ENCODE peak calls at places on chromosomes 7 and 10, in five cellular contexts. E is neural progenitor cell, N is PC-9, L is lower lobe of right lung, A is hepatocyte. K is an unnamed sample. For H3K4me1, the result is how much of the 10 kb centered on the place peaks cover.

GRCh38 chr10:94622666-94623205 is 60.8 kb upstream of the CYP2C18 start:
- DNase-seq in L (no peak), A (no peak), E (no peak), N (no peak), K (no peak)

GRCh38 chr7:16839646-16840045 is 34.8 kb upstream of the AGR2 start:
- DNase-seq in L (no peak), A (no peak), N (no peak), E (no peak), K (no peak)

GRCh38 chr10:119304541-119304940 is 97.2 kb downstream of the GRK5 start:
- DNase-seq in E (no peak), N (no peak), A (no peak), L (no peak), K (no peak)

GRCh38 chr7:36116347-36117200 is 36.5 kb upstream of the EEPD1 start:
- DNase-seq in N (no peak), E (no peak), A (no peak), L (no peak), K (no peak)

GRCh38 chr7:139828880-139829653 is at the start of gene TBXAS1:
- DNase-seq in A (peak), L (peak), N (no peak), E (no peak), K (no peak)

GRCh38 chr7:39565538-39565937 is 666 bp upstream of the YAE1 start:
- DNase-seq in L (no peak), E (no peak), A (peak), N (no peak), K (no peak)

GRCh38 chr7:45937301-45937700 is 16.2 kb upstream of the IGFBP3 start:
- DNase-seq in E (no peak), L (no peak), A (no peak), N (no peak), K (no peak)

GRCh38 chr10:88661018-88661417 is 3.2 kb upstream of the LIPF start:
- DNase-seq in E (no peak), L (no peak), A (no peak), N (no peak), K (no peak)

GRCh38 chr10:131700506-131700905 is 200.3 kb upstream of the PPP2R2D start:
- DNase-seq in L (no peak), A (no peak), N (no peak), E (no peak), K (no peak)

DNA sequence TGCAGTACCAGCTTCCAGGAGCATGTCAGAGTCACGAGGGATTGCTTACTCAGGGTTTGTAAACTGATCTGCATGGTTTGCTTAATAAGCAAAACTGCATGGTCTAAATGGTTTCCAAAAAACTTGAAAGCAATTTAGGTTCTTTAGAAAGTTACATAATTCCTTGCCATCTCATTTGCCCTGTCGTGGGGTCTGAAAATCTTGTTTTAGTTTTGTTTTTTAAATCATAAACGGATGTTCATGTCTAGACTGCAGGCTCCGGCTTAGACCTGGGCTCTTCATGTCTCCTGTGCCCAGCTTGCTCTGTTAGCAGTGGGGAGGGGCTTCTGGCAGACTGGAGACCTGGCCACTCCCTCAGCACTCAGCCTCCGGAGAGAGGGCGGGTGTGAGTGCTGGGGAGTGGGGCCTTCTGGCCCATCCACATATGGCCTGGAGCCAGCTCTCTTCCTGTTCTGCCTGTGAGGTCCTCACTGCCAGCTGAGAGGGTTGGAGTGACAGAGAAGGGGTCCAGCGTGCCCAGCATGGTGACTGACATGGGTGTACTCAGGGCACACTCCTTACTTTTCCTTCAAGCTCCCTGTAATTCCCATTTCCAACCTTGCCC is 17.5 kb downstream of the PRF1 start:
- DNase-seq in E (peak), N (no peak), L (peak), A (peak), K (peak)
- H3K27ac ChIP-seq in E (no peak), N (no peak), L (no peak), A (peak), K (no peak)

GRCh38 chr7:88350118-88350517 is 43.4 kb upstream of the STEAP4 start:
- DNase-seq in L (no peak), N (no peak), E (no peak), A (no peak), K (no peak)

GRCh38 chr7:88344271-88344670 is 37.6 kb upstream of the STEAP4 start:
- DNase-seq in N (no peak), A (no peak), L (no peak), E (no peak), K (no peak)

GRCh38 chr7:88344956-88345832 is 38.5 kb upstream of the STEAP4 start:
- DNase-seq in E (peak), L (peak), A (peak), N (no peak), K (peak)

GRCh38 chr7:88346357-88346756 is 39.7 kb upstream of the STEAP4 start:
- DNase-seq in E (no peak), N (no peak), L (no peak), A (no peak), K (no peak)

GRCh38 chr7:88347098-88347497 is 40.4 kb upstream of the STEAP4 start:
- DNase-seq in N (no peak), L (peak), E (no peak), A (peak), K (no peak)
- H3K4me1 ChIP-seq in N (under half), L (under half), E (under half), A (under half), K (under half)

GRCh38 chr7:150407588-150408392 is 28.7 kb downstream of the ZNF775 start:
- DNase-seq in L (no peak), N (no peak), E (no peak), A (peak), K (peak)
- H3K27ac ChIP-seq in L (no peak), N (no peak), E (no peak), A (peak), K (peak)

GRCh38 chr7:100171087-100171681 is 2.8 kb upstream of the GAL3ST4 start:
- DNase-seq in L (no peak), E (peak), N (no peak), A (peak), K (no peak)
- H3K4me1 ChIP-seq in L (under half), E (under half), N (under half), A (under half), K (under half)

DNA sequence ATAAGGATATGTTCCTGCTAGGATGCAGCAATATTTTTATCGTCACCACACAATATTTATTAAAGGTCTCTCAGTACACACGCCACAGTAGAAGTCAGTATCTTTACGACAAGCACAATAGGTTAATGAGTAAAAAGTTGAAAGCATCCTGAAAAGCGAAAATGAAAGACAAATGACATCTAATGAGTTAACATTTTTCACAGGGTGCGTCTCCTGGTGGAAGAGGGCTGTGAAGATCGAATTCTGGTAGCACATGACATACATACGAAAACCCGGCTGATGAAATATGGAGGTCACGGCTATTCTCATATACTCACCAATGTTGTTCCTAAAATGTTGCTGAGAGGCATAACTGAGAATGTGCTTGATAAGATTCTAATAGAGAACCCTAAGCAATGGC is 10.8 kb downstream of the C1QL3 start:
- DNase-seq in E (no peak), L (no peak), A (no peak), N (no peak), K (no peak)
- H3K27ac ChIP-seq in E (no peak), L (no peak), A (no peak), N (no peak), K (no peak)

DNA sequence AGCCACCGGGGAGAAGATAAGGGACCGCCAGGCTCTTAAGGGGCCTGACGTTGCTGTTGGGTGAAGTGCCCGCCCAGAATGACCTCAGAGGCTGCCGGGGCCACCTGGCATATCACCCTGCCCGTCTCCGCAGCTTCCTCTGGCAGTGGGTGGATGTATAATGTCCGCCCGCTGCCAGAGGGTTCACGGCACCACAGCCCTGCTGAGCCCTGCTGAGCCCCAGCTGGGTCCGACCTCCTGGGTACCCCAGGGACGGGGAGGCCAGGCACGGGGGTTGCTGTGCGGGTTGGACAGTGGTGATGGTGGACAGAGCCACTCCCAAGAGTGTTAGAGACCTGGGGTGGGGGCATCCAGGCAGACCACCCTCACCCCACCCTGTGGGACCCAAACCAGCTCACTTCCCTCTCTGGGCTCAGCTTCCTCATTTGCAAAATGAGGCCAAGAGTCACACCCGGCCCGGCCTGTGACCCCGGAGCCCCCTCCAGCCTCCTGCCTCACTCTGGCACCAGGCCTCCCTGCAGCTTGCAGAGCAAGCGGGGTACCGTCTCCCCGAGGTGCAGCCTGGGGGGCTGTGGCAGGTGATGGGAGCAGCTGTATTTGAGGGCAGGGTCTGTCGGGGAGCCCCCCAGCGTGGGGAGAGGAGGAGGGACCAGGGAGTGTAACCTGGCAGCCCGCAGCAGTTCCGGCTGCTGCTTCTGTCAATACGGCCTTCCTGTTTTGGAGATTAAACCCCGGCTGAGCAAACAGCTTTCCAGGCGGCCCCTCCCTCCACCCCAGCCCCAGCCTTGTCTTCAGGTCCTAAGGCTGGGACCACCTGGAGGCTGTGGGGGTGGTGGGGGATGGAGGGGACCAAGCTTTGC is 8.4 kb upstream of the LFNG start:
- DNase-seq in N (no peak), L (peak), E (peak), A (no peak), K (no peak)
- H3K4me1 ChIP-seq in N (under half), L (half or more), E (under half), A (under half), K (under half)

DNA sequence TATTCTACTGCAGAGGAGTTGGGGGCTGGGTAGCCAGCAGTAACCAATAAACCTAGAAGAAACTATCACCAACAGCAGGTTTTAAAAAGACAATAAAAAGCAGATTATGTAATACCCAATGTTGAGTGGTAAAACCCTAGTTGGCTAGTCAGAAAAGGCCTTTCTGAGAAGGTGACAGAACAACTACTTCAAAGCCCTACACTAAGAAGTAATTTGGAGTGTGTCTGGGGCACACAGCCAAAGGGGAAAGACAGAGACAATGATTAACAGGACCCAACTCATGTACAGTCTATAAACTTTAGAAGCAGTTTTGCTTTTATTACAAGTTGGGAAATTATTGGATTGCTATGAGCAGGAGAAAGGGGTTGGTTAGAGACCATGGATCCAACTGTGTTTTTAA is 77.2 kb upstream of the TMEM106B start:
- DNase-seq in N (no peak), L (no peak), A (peak), E (no peak), K (no peak)
- H3K27ac ChIP-seq in N (no peak), L (no peak), A (no peak), E (no peak), K (no peak)

DNA sequence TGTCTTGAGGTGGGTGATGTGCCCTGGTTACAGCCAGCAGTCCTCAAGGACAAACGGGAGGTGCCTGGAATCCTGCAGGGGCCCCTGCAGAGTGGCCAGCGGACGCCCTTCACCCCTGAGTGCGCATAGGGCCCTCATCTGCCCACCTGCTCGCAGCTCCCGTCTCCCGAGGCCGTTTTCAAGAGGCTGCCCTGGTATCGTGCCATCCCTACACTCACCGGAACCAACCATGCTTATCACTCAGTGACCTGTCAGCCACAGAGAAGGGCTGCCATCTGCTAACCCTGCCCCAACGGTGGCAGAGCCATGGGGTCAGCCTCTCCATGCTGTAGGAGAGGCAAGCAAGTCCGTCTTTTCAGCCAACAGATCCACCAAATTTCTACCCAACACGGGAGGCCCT is 122.0 kb downstream of the FAM53B start:
- DNase-seq in L (no peak), A (no peak), E (no peak), N (no peak), K (no peak)
- H3K4me1 ChIP-seq in L (under half), A (under half), E (under half), N (under half), K (under half)

GRCh38 chr10:108601856-108602255 is 1321.5 kb downstream of the XPNPEP1 start:
- DNase-seq in A (no peak), E (no peak), L (no peak), N (no peak), K (no peak)

GRCh38 chr10:108597031-108597430 is 1326.3 kb downstream of the XPNPEP1 start:
- DNase-seq in A (no peak), N (no peak), E (no peak), L (no peak), K (no peak)

GRCh38 chr10:108597657-108598319 is 1325.5 kb downstream of the XPNPEP1 start:
- DNase-seq in N (no peak), L (no peak), E (peak), A (no peak), K (no peak)

GRCh38 chr10:108598320-108598695 is 1325.0 kb downstream of the XPNPEP1 start:
- DNase-seq in A (no peak), E (no peak), N (no peak), L (no peak), K (no peak)

DNA sequence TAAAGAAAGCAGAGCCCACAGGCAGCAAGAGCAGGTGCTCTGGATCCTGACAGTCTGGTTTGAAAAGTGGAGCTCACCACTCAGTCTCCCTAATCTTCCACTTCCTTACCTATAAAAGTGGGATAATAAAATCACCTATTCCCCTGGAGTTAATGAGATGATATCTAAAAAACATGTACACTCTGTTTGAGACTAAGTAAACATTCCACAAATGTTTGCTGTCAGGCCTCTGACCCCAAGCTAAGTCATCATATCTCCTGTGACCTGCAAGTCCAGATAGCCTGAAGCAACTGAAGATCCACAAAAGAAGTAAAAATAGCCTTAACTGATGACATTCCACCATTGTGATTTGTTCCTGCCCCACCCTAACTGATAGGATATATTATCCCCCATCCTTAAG is 1324.5 kb downstream of the XPNPEP1 start:
- DNase-seq in N (no peak), E (no peak), L (no peak), A (no peak), K (no peak)
- H3K27ac ChIP-seq in N (no peak), E (no peak), L (no peak), A (peak), K (no peak)